ENCODE peak calls at places on chromosomes 3 and 15, in five cellular contexts. X is HL-60, P is coronary artery, A is astrocyte of the cerebellum, M is cardiac fibroblast. H is an unnamed sample.

GRCh38 chr3:61158152-61158551 is 93.1 kb downstream of the FHIT start:
- DNase-seq in A (no peak), P (no peak), M (no peak), X (no peak), H (no peak)

GRCh38 chr3:108097326-108098035 is 6.7 kb upstream of the CD47 start:
- DNase-seq in P (no peak), X (no peak), M (no peak), A (no peak), H (no peak)

GRCh38 chr15:60844431-60845174 is 365.7 kb upstream of the ICE2 start:
- DNase-seq in M (no peak), A (no peak), P (no peak), X (no peak), H (no peak)

GRCh38 chr3:38627956-38628355 is 21.5 kb downstream of the SCN5A start:
- DNase-seq in A (no peak), M (peak; percentile 9), X (no peak), P (no peak), H (no peak)

GRCh38 chr15:29669823-29670222 is 152.4 kb downstream of the TJP1 start:
- DNase-seq in M (peak; percentile 57), A (no peak), P (no peak), X (no peak), H (no peak)

GRCh38 chr3:46659285-46659684 is 34.2 kb downstream of the ALS2CL start:
- DNase-seq in X (no peak), P (no peak), M (no peak), A (no peak), H (no peak)

GRCh38 chr3:111072016-111072891 is 638 bp downstream of the NECTIN3 start:
- DNase-seq in M (peak; percentile 43), A (no peak), X (no peak), P (peak; percentile 79), H (no peak)

GRCh38 chr3:78878011-78878410 is 889.8 kb downstream of the ROBO1 start:
- DNase-seq in A (no peak), M (peak; percentile 80), P (no peak), X (no peak), H (no peak)

GRCh38 chr3:184806567-184807271 is 5.2 kb upstream of the VPS8 start:
- DNase-seq in M (no peak), X (no peak), P (no peak), A (no peak), H (no peak)

GRCh38 chr3:48591436-48591835 is 3.7 kb downstream of the COL7A1 start:
- DNase-seq in M (no peak), X (no peak), A (no peak), P (no peak), H (no peak)

GRCh38 chr3:155252535-155252934 is 40.9 kb downstream of the STRIT1 start:
- DNase-seq in X (no peak), M (peak; percentile 78), A (no peak), P (no peak), H (no peak)

GRCh38 chr3:38095687-38096483 is 41.0 kb downstream of the ACAA1 start:
- DNase-seq in X (no peak), M (no peak), P (peak; percentile 60), A (no peak), H (no peak)

GRCh38 chr15:83845230-83845629 is 191.3 kb downstream of the ADAMTSL3 start:
- DNase-seq in P (no peak), A (peak; percentile 18), M (peak; percentile 95), X (no peak), H (peak; percentile 52)

GRCh38 chr3:13353936-13354542 is 66.1 kb downstream of the NUP210 start:
- DNase-seq in P (no peak), A (no peak), M (peak; percentile 7), X (no peak), H (no peak)

GRCh38 chr3:69236808-69237707 is 114.7 kb upstream of the LMOD3 start:
- DNase-seq in P (no peak), A (no peak), X (no peak), M (no peak), H (no peak)

GRCh38 chr3:15460891-15461524 is 33.6 kb downstream of the EAF1 start:
- DNase-seq in X (peak; percentile 39), A (no peak), P (no peak), M (no peak), H (no peak)

GRCh38 chr3:128152419-128153155 is 694 bp upstream of the EEFSEC start:
- DNase-seq in X (peak; percentile 79), M (peak; percentile 83), P (no peak), A (peak; percentile 32), H (no peak)

GRCh38 chr3:106823706-106824105 is 553.5 kb upstream of the CCDC54 start:
- DNase-seq in X (no peak), M (no peak), P (no peak), A (no peak), H (peak; percentile 68)

GRCh38 chr3:28891485-28891884 is 389.4 kb upstream of the RBMS3 start:
- DNase-seq in P (no peak), M (no peak), A (no peak), X (no peak), H (no peak)

GRCh38 chr3:67489816-67490215 is 164.6 kb downstream of the SUCLG2 start:
- DNase-seq in X (no peak), A (no peak), M (no peak), P (no peak), H (no peak)

GRCh38 chr3:156675744-156676466 is 1.5 kb downstream of the TIPARP start:
- DNase-seq in M (peak; percentile 98), X (peak; percentile 57), A (peak; percentile 84), P (peak; percentile 74), H (no peak)

GRCh38 chr15:63826513-63826912 is 7.2 kb downstream of the HERC1 start:
- DNase-seq in A (peak; percentile 9), M (peak; percentile 50), X (no peak), P (no peak), H (no peak)
- TF ChIP-seq CTCF in A (peak; percentile 5), M (no peak), X (peak; percentile 5), P (no peak), H (no peak)

GRCh38 chr3:59816312-59816711 is 766.5 kb upstream of the CFAP20DC start:
- DNase-seq in X (no peak), A (no peak), P (no peak), M (no peak), H (no peak)

GRCh38 chr3:59817511-59817910 is 767.7 kb upstream of the CFAP20DC start:
- DNase-seq in P (no peak), A (no peak), X (no peak), M (peak; percentile 4), H (no peak)

GRCh38 chr3:59821274-59821673 is 771.4 kb upstream of the CFAP20DC start:
- DNase-seq in P (no peak), A (no peak), M (no peak), X (no peak), H (no peak)

GRCh38 chr3:59820352-59820934 is 770.6 kb upstream of the CFAP20DC start:
- DNase-seq in M (peak; percentile 77), P (no peak), X (no peak), A (no peak), H (no peak)

DNA sequence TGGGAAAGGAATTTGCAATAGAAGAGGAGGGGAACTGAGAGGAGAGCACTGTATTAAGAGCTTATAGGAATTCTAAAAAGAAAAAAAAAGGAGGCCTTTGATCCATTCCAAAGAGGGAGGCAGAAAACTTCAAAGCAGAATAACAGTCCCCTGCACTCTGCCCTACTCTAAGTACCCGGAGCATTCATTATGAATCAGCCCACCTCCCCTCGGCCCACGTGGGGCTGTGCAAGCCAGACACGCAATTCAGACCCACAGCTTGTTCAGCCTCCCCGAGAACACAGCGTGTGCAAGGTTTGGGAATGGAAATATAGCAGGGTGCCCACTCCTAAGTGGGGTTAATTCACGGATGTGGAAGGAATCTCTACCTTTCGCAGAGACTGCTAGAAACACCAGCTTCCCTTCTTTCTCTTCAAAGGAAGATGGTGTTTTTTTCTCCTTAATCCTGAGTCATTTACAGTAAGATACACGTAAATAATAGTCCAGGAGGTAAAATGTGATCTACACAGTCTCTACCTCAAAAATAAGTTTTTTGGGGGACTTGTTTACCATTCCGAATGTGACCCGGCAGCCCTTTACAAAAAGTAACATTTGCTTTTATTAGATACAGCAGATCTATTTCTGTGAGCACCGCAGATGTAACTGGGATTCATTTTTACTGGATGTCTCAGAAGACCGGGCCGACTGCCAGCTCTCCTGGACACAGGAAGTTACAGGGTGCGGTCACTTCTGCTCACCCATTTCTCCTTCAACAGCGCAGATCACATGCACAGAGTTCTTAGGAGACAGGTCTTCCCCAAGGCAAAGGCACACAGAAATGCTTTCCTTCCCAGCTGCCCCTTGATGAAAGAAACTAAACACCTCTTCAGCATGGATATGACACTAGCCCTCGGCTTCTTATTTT is 768.5 kb upstream of the CFAP20DC start:
- DNase-seq in A (peak; percentile 91), M (peak; percentile 97), P (peak; percentile 75), X (no peak), H (peak; percentile 74)
- H3K4me3 ChIP-seq in A (no peak overlapping the region), M (no peak overlapping the region), P (peak overlapping the region; percentile 28), X (no peak overlapping the region), H (no peak overlapping the region)

GRCh38 chr3:151437047-151437446 is 23.8 kb downstream of the IGSF10 start:
- DNase-seq in M (no peak), A (no peak), P (no peak), X (no peak), H (no peak)

GRCh38 chr3:151437906-151438305 is 23.0 kb downstream of the IGSF10 start:
- DNase-seq in X (no peak), M (no peak), P (no peak), A (no peak), H (no peak)

GRCh38 chr3:151443583-151443982 is 17.3 kb downstream of the IGSF10 start:
- DNase-seq in M (no peak), X (no peak), A (no peak), P (no peak), H (no peak)

GRCh38 chr3:151440940-151441339 is 19.9 kb downstream of the IGSF10 start:
- DNase-seq in M (no peak), X (no peak), A (no peak), P (no peak), H (no peak)

DNA sequence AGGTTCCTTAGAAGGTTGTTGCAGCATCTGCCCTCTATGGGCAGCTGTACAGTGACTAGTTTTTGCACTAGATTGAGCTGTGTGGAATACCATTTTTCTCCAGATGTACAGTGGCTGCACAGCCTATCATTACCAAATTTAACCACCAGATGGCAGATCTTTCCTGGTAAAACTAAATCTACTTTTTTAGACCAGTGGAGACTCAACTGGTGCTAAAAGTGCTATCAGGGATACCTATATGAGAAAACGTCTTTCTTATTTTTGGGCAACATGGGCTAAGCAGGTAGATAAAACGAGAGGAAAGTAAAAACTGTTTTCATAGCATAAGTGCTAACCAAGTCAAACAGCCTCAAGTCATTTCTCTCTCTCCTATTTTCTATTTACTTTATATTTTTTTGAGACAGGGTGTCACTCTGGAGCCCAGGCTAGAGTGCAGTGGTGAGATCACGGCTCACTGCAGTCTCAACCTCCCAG is 21.2 kb downstream of the IGSF10 start:
- DNase-seq in P (no peak), M (peak; percentile 84), X (peak; percentile 25), A (peak; percentile 71), H (peak; percentile 26)
- TF ChIP-seq CTCF in P (peak; percentile 76), M (peak; percentile 76), X (peak; percentile 62), A (peak; percentile 82), H (peak; percentile 78)

DNA sequence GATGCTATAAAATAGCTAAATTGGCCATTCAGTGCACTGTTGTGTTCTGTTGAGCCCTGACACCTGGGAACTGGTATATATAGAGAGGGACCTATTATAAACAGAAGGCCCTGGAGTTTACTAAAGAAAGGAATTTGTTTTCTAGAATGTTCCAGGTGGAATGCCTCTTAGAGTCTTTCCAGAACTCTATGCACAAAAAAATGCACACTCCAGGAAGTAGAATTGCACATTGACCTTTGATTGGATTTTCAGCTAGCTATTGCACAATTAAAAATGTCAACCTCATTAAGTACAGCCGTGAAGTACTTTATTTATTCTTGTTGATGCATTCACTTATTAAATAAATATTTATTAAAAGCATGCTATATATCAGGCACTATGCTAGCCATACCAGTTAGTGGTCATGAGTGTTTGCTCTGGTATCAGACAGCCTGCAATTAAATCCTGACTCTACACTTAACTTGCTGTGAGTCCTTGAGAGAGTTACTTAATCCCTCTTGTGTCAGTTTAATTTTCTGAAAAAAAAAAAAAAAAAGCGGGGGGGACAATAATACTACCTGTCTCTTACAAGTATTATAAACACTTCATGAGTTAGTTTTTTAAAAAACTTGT is 40.8 kb downstream of the NDUFB4 start:
- DNase-seq in M (no peak), A (no peak), P (no peak), X (no peak), H (no peak)
- H3K4me3 ChIP-seq in M (no peak overlapping the region), A (no peak overlapping the region), P (no peak overlapping the region), X (no peak overlapping the region), H (no peak overlapping the region)